ENCODE peak calls at places on chromosome 11, in nine cellular contexts. I is upper lobe of right lung, R is heart left ventricle, A is aorta, J is cardiac muscle cell, Q is GM12878, O is tibial artery, H is fibroblast of lung, E is trophoblast cell. F is an unnamed sample.

GRCh38 chr11:11038339-11039248 is 180.7 kb upstream of the ZBED5 start:
- DNase-seq in I (no peak), R (no peak), A (peak; percentile 72), J (no peak), Q (no peak), O (peak; percentile 72), H (no peak), E (no peak), F (no peak)

GRCh38 chr11:22244986-22245592 is 52.2 kb downstream of the ANO5 start:
- DNase-seq in I (no peak), R (peak; percentile 26), A (peak; percentile 56), J (peak; percentile 55), Q (no peak), O (no peak), H (peak; percentile 29), E (peak; percentile 3), F (peak; percentile 38)

GRCh38 chr11:60005360-60005759 is 11.6 kb upstream of the OOSP4B start:
- DNase-seq in I (no peak), R (no peak), A (no peak), J (no peak), Q (no peak), O (no peak), H (no peak), E (peak; percentile 22), F (no peak)

GRCh38 chr11:100777736-100778135 is 90.6 kb downstream of the ARHGAP42 start:
- DNase-seq in I (no peak), R (no peak), A (no peak), J (no peak), Q (no peak), O (no peak), H (no peak), E (no peak), F (no peak)

GRCh38 chr11:58028687-58029411 is 1.9 kb upstream of the OR6Q1 start:
- DNase-seq in I (no peak), R (no peak), A (no peak), J (no peak), Q (no peak), O (no peak), H (peak; percentile 66), E (peak; percentile 51), F (no peak)

GRCh38 chr11:7657306-7658025 is 15.8 kb downstream of the CYB5R2 start:
- DNase-seq in I (no peak), R (peak; percentile 62), A (no peak), J (peak; percentile 84), Q (no peak), O (peak; percentile 71), H (peak; percentile 10), E (no peak), F (no peak)

GRCh38 chr11:127461575-127462344 is 461.2 kb upstream of the KIRREL3 start:
- DNase-seq in I (no peak), R (no peak), A (no peak), J (no peak), Q (no peak), O (no peak), H (no peak), E (no peak), F (no peak)

GRCh38 chr11:113237261-113237660 is 77.1 kb upstream of the TTC12 start:
- DNase-seq in I (no peak), R (no peak), A (no peak), J (no peak), Q (no peak), O (no peak), H (no peak), E (no peak), F (no peak)

GRCh38 chr11:61048368-61049065 is 53.8 kb upstream of the CD5 start:
- DNase-seq in I (no peak), R (no peak), A (no peak), J (no peak), Q (no peak), O (no peak), H (no peak), E (no peak), F (no peak)

GRCh38 chr11:69280994-69281393 is 13.0 kb upstream of the MYEOV start:
- DNase-seq in I (peak; percentile 64), R (no peak), A (no peak), J (peak; percentile 81), Q (no peak), O (no peak), H (peak; percentile 94), E (no peak), F (no peak)

GRCh38 chr11:9875402-9875801 is 211.5 kb downstream of the SWAP70 start:
- DNase-seq in I (no peak), R (no peak), A (no peak), J (no peak), Q (no peak), O (no peak), H (no peak), E (no peak), F (no peak)

GRCh38 chr11:17525570-17525969 is 18.6 kb downstream of the USH1C start:
- DNase-seq in I (no peak), R (no peak), A (no peak), J (no peak), Q (no peak), O (no peak), H (no peak), E (no peak), F (no peak)

GRCh38 chr11:75562836-75563484 is 907 bp downstream of the SERPINH1 start:
- DNase-seq in I (no peak), R (peak; percentile 78), A (no peak), J (peak; percentile 76), Q (no peak), O (no peak), H (peak; percentile 76), E (peak; percentile 45), F (peak; percentile 71)

GRCh38 chr11:61345954-61346814 is 13.2 kb downstream of the TKFC start:
- DNase-seq in I (no peak), R (no peak), A (peak; percentile 70), J (no peak), Q (no peak), O (no peak), H (no peak), E (peak; percentile 59), F (no peak)

GRCh38 chr11:130609121-130610035 is 160.9 kb downstream of the ADAMTS15 start:
- DNase-seq in I (peak; percentile 72), R (peak; percentile 90), A (peak; percentile 92), J (peak; percentile 95), Q (no peak), O (peak; percentile 98), H (no peak), E (no peak), F (peak; percentile 55)

GRCh38 chr11:60950933-60951610 is 904 bp downstream of the SLC15A3 start:
- DNase-seq in I (peak; percentile 79), R (no peak), A (peak; percentile 78), J (peak; percentile 35), Q (no peak), O (no peak), H (no peak), E (no peak), F (peak; percentile 55)

GRCh38 chr11:62909107-62909894 is 11.9 kb downstream of the CHRM1 start:
- DNase-seq in I (peak; percentile 85), R (peak; percentile 86), A (peak; percentile 83), J (peak; percentile 85), Q (no peak), O (peak; percentile 74), H (peak; percentile 62), E (peak; percentile 96), F (peak; percentile 82)

GRCh38 chr11:126340960-126341709 is 14.4 kb upstream of the ST3GAL4 start:
- DNase-seq in I (no peak), R (peak; percentile 1), A (no peak), J (no peak), Q (peak; percentile 19), O (no peak), H (no peak), E (no peak), F (no peak)
- H3K4me1 ChIP-seq in I (peaks cover 17% of the 10 kb centered on the region), R (peaks cover 55% of the 10 kb centered on the region), A (no peaks in the 10 kb centered on the region), J (peaks cover 36% of the 10 kb centered on the region), Q (peaks cover 10% of the 10 kb centered on the region), O (peaks cover 2% of the 10 kb centered on the region), H (peaks cover 9% of the 10 kb centered on the region), E (peaks cover 32% of the 10 kb centered on the region), F (peaks cover 15% of the 10 kb centered on the region)

DNA sequence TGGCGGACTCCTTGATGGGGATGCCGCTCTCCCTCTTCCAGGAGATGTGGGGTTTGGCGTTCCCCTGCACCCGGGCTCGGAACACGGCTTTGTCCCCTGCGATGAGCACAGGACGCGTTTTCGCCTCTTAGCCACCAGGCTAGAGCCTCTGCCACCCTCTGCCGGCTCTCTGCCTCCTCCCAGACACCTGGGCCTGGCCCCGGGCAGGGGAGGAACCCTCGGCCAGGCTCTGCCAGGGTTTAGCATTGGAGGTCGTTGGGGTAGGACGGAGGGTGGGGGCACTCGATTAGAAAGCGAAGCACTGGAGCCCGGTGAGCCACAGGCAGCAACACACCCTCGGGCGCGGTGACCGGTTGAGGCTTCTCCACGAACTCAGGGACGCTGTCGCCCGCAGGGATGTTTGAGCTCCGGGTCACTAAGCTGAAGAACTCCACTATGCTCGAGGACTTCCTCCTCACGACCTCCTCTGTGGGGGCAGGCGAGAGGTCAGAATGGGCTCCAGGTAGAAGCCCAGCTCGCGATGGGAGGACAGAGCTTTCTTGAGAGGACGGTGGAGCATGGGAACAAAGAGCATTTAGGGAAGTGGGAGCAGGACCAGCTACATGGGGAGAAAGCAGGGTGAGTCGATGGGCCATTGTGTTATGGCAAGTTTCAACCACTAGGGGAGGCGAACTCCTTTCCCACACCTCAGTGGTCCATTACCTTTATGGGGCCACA is 4.3 kb downstream of the IGSF22 start:
- DNase-seq in I (no peak), R (no peak), A (no peak), J (peak; percentile 57), Q (no peak), O (no peak), H (peak; percentile 44), E (peak; percentile 52), F (peak; percentile 47)
- H3K27ac ChIP-seq in I (peak overlapping the region; percentile 47), R (peak overlapping the region; percentile 75), A (no peak overlapping the region), J (no peak overlapping the region), Q (no peak overlapping the region), O (peak overlapping the region; percentile 76), H (no peak overlapping the region), E (no peak overlapping the region), F (peak overlapping the region; percentile 46)

DNA sequence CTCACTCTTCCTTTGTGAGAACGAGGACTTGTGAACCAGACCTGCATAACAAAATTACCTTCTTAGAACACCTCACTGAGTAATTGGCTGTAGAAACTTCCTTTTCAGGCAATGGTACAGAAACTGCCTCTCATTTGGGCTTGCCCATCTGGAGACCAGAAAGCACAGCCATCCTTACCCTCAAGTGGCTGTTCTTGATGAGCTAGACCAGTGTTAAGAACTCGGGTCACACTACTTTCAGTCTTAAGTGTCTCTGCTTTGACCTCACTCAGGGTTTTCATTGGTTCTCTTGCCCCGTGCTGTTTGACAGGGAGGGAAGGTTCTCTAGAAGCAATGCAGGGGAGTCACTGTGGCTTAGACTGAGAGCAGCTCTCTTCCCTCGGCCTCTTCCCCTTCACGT is 29.3 kb downstream of the NAT10 start:
- DNase-seq in I (no peak), R (no peak), A (no peak), J (no peak), Q (peak; percentile 26), O (no peak), H (no peak), E (no peak), F (no peak)
- H3K36me3 ChIP-seq in I (peaks cover 99% of the 10 kb centered on the region), R (peaks cover 39% of the 10 kb centered on the region), A (peaks cover 11% of the 10 kb centered on the region), J (peaks cover 39% of the 10 kb centered on the region), Q (peaks cover 44% of the 10 kb centered on the region), O (peaks cover 82% of the 10 kb centered on the region), H (peaks cover 30% of the 10 kb centered on the region), E (peaks cover 44% of the 10 kb centered on the region), F (peaks cover 3% of the 10 kb centered on the region)

DNA sequence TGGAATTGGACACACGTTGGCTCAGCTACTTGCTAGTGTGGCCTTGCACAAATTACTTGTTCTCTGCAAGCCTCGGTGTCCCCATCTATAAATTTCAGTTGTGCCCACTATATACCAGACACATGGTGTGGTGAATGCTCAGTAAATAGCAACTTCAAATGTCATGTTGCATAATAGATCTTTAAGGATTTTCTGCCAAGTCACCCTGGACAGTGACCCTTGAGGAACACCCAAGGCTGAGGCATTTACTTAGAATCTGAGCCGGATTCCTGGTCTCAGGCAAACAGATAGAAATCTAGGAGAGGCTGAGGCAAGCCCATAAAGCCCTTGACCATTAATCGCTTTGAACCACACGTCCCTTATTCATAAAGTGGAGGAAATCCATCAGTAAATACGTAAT is 9.6 kb downstream of the TEAD1 start:
- DNase-seq in I (no peak), R (no peak), A (no peak), J (no peak), Q (no peak), O (no peak), H (peak; percentile 71), E (peak; percentile 70), F (no peak)
- H3K4me1 ChIP-seq in I (peaks cover 30% of the 10 kb centered on the region), R (peaks cover 58% of the 10 kb centered on the region), A (peaks cover 5% of the 10 kb centered on the region), J (peaks cover 41% of the 10 kb centered on the region), Q (no peaks in the 10 kb centered on the region), O (peaks cover 56% of the 10 kb centered on the region), H (peaks cover 52% of the 10 kb centered on the region), E (peaks cover 59% of the 10 kb centered on the region), F (peaks cover 19% of the 10 kb centered on the region)